ENCODE peak calls at places on chromosome 22, in six cellular contexts. One of them, this sample, is unnamed.

GRCh38 chr22:29213481-29213880 is 7.8 kb downstream of the EMID1 start:
- DNase-seq in pancreas: no peak
- DNase-seq in lower lobe of right lung: no peak
- DNase-seq in GM23338: no peak
- DNase-seq in PC-3: no peak
- DNase-seq in heart right ventricle: no peak
- DNase-seq in this sample: no peak

GRCh38 chr22:48587236-48587865 is 1240.3 kb downstream of the BRD1 start:
- DNase-seq in pancreas: no peak
- DNase-seq in lower lobe of right lung: peak
- DNase-seq in heart right ventricle: no peak
- DNase-seq in PC-3: no peak
- DNase-seq in GM23338: no peak
- DNase-seq in this sample: no peak

GRCh38 chr22:23192133-23192532 is 11.8 kb downstream of the BCR start:
- DNase-seq in GM23338: peak
- DNase-seq in heart right ventricle: no peak
- DNase-seq in pancreas: peak
- DNase-seq in PC-3: no peak
- DNase-seq in lower lobe of right lung: peak
- DNase-seq in this sample: no peak

GRCh38 chr22:48142388-48142787 is 1379.9 kb downstream of the TBC1D22A start:
- DNase-seq in heart right ventricle: no peak
- DNase-seq in PC-3: no peak
- DNase-seq in GM23338: no peak
- DNase-seq in lower lobe of right lung: no peak
- DNase-seq in pancreas: no peak
- DNase-seq in this sample: no peak

GRCh38 chr22:28034760-28035401 is 115.8 kb upstream of the PITPNB start:
- DNase-seq in GM23338: no peak
- DNase-seq in PC-3: peak
- DNase-seq in heart right ventricle: peak
- DNase-seq in lower lobe of right lung: no peak
- DNase-seq in pancreas: peak
- DNase-seq in this sample: peak

GRCh38 chr22:50705219-50705691 is 32.6 kb downstream of the SHANK3 start:
- DNase-seq in pancreas: no peak
- DNase-seq in lower lobe of right lung: peak
- DNase-seq in GM23338: peak
- DNase-seq in heart right ventricle: peak
- DNase-seq in PC-3: no peak
- DNase-seq in this sample: peak

GRCh38 chr22:17569971-17570511 is 6.7 kb downstream of the SLC25A18 start:
- DNase-seq in PC-3: peak
- DNase-seq in pancreas: no peak
- DNase-seq in lower lobe of right lung: no peak
- DNase-seq in GM23338: no peak
- DNase-seq in heart right ventricle: no peak
- DNase-seq in this sample: peak

GRCh38 chr22:41567452-41567768 is 6.6 kb downstream of the CSDC2 start:
- DNase-seq in GM23338: no peak
- DNase-seq in PC-3: no peak
- DNase-seq in heart right ventricle: no peak
- DNase-seq in pancreas: no peak
- DNase-seq in lower lobe of right lung: no peak
- DNase-seq in this sample: no peak

GRCh38 chr22:35727436-35727835 is 9.8 kb downstream of the APOL5 start:
- DNase-seq in heart right ventricle: no peak
- DNase-seq in GM23338: no peak
- DNase-seq in lower lobe of right lung: no peak
- DNase-seq in PC-3: no peak
- DNase-seq in pancreas: no peak
- DNase-seq in this sample: peak

GRCh38 chr22:40919446-40919845 is 31.7 kb upstream of the RBX1 start:
- DNase-seq in pancreas: no peak
- DNase-seq in GM23338: no peak
- DNase-seq in PC-3: no peak
- DNase-seq in heart right ventricle: no peak
- DNase-seq in lower lobe of right lung: no peak
- DNase-seq in this sample: no peak

GRCh38 chr22:24819941-24820461 is 14.0 kb downstream of the SGSM1 start:
- DNase-seq in PC-3: peak
- DNase-seq in pancreas: peak
- DNase-seq in lower lobe of right lung: peak
- DNase-seq in heart right ventricle: peak
- DNase-seq in GM23338: no peak
- DNase-seq in this sample: no peak

GRCh38 chr22:33922268-33922667 is 2.0 kb upstream of the LARGE1 start:
- DNase-seq in PC-3: no peak
- DNase-seq in pancreas: peak
- DNase-seq in heart right ventricle: no peak
- DNase-seq in lower lobe of right lung: no peak
- DNase-seq in GM23338: peak
- DNase-seq in this sample: peak

GRCh38 chr22:32564170-32565001 is 89.8 kb downstream of the FBXO7 start:
- DNase-seq in lower lobe of right lung: no peak
- DNase-seq in heart right ventricle: no peak
- DNase-seq in PC-3: no peak
- DNase-seq in GM23338: no peak
- DNase-seq in pancreas: no peak
- DNase-seq in this sample: peak

GRCh38 chr22:17717708-17718107 is 56.6 kb downstream of the BID start:
- DNase-seq in GM23338: no peak
- DNase-seq in pancreas: no peak
- DNase-seq in heart right ventricle: no peak
- DNase-seq in lower lobe of right lung: no peak
- DNase-seq in PC-3: no peak
- DNase-seq in this sample: peak

GRCh38 chr22:27751277-27752070 is 50.1 kb downstream of the MN1 start:
- DNase-seq in heart right ventricle: no peak
- DNase-seq in PC-3: no peak
- DNase-seq in pancreas: no peak
- DNase-seq in lower lobe of right lung: peak
- DNase-seq in GM23338: no peak
- DNase-seq in this sample: no peak

GRCh38 chr22:27851974-27852713 is 50.6 kb upstream of the MN1 start:
- DNase-seq in heart right ventricle: no peak
- DNase-seq in lower lobe of right lung: no peak
- DNase-seq in PC-3: no peak
- DNase-seq in pancreas: no peak
- DNase-seq in GM23338: no peak
- DNase-seq in this sample: peak

GRCh38 chr22:28017558-28017820 is 98.4 kb upstream of the PITPNB start:
- DNase-seq in heart right ventricle: no peak
- DNase-seq in GM23338: no peak
- DNase-seq in pancreas: no peak
- DNase-seq in PC-3: no peak
- DNase-seq in lower lobe of right lung: no peak
- DNase-seq in this sample: no peak

GRCh38 chr22:23012081-23012622 is 58.2 kb upstream of the GNAZ start:
- DNase-seq in heart right ventricle: no peak
- DNase-seq in pancreas: no peak
- DNase-seq in PC-3: no peak
- DNase-seq in lower lobe of right lung: no peak
- DNase-seq in GM23338: no peak
- DNase-seq in this sample: no peak

GRCh38 chr22:21967693-21968271 is 14.8 kb downstream of the TOP3B start:
- DNase-seq in heart right ventricle: no peak
- DNase-seq in pancreas: no peak
- DNase-seq in PC-3: no peak
- DNase-seq in GM23338: no peak
- DNase-seq in lower lobe of right lung: no peak
- DNase-seq in this sample: no peak

GRCh38 chr22:22396741-22397291 is 111.7 kb downstream of the ZNF280B start:
- DNase-seq in GM23338: no peak
- DNase-seq in pancreas: no peak
- DNase-seq in heart right ventricle: no peak
- DNase-seq in PC-3: no peak
- DNase-seq in lower lobe of right lung: no peak
- DNase-seq in this sample: no peak

GRCh38 chr22:17167486-17167885 is 8.4 kb upstream of the HDHD5 start:
- DNase-seq in heart right ventricle: peak
- DNase-seq in pancreas: no peak
- DNase-seq in GM23338: no peak
- DNase-seq in PC-3: no peak
- DNase-seq in lower lobe of right lung: no peak
- DNase-seq in this sample: no peak

GRCh38 chr22:23542933-23543332 is 37.2 kb downstream of the IGLL1 start:
- DNase-seq in GM23338: no peak
- DNase-seq in lower lobe of right lung: no peak
- DNase-seq in heart right ventricle: no peak
- DNase-seq in PC-3: peak
- DNase-seq in pancreas: no peak
- DNase-seq in this sample: peak

GRCh38 chr22:28186641-28187040 is 267.6 kb upstream of the PITPNB start:
- DNase-seq in heart right ventricle: no peak
- DNase-seq in lower lobe of right lung: no peak
- DNase-seq in GM23338: no peak
- DNase-seq in pancreas: no peak
- DNase-seq in PC-3: no peak
- DNase-seq in this sample: no peak

GRCh38 chr22:22691055-22691454 is 46.6 kb downstream of the GGTLC2 start:
- DNase-seq in lower lobe of right lung: no peak
- DNase-seq in PC-3: no peak
- DNase-seq in pancreas: no peak
- DNase-seq in GM23338: no peak
- DNase-seq in heart right ventricle: no peak
- DNase-seq in this sample: no peak

GRCh38 chr22:27990879-27991278 is 71.8 kb upstream of the PITPNB start:
- DNase-seq in PC-3: peak
- DNase-seq in lower lobe of right lung: peak
- DNase-seq in GM23338: peak
- DNase-seq in heart right ventricle: peak
- DNase-seq in pancreas: no peak
- DNase-seq in this sample: peak

GRCh38 chr22:27534720-27535125 is 266.8 kb downstream of the MN1 start:
- DNase-seq in heart right ventricle: no peak
- DNase-seq in GM23338: no peak
- DNase-seq in PC-3: no peak
- DNase-seq in lower lobe of right lung: no peak
- DNase-seq in pancreas: no peak
- DNase-seq in this sample: peak

GRCh38 chr22:35037089-35037488 is 28.9 kb upstream of the ISX start:
- DNase-seq in GM23338: peak
- DNase-seq in lower lobe of right lung: no peak
- DNase-seq in PC-3: peak
- DNase-seq in pancreas: no peak
- DNase-seq in heart right ventricle: no peak
- DNase-seq in this sample: no peak

GRCh38 chr22:42768385-42769035 is 47.8 kb upstream of the A4GALT start:
- DNase-seq in PC-3: no peak
- DNase-seq in pancreas: no peak
- DNase-seq in lower lobe of right lung: no peak
- DNase-seq in GM23338: no peak
- DNase-seq in heart right ventricle: no peak
- DNase-seq in this sample: no peak
- TF ChIP-seq CTCF in PC-3: no peak
- TF ChIP-seq CTCF in pancreas: no peak
- TF ChIP-seq CTCF in lower lobe of right lung: no peak
- TF ChIP-seq CTCF in GM23338: no peak
- TF ChIP-seq CTCF in heart right ventricle: no peak
- TF ChIP-seq CTCF in this sample: no peak

DNA sequence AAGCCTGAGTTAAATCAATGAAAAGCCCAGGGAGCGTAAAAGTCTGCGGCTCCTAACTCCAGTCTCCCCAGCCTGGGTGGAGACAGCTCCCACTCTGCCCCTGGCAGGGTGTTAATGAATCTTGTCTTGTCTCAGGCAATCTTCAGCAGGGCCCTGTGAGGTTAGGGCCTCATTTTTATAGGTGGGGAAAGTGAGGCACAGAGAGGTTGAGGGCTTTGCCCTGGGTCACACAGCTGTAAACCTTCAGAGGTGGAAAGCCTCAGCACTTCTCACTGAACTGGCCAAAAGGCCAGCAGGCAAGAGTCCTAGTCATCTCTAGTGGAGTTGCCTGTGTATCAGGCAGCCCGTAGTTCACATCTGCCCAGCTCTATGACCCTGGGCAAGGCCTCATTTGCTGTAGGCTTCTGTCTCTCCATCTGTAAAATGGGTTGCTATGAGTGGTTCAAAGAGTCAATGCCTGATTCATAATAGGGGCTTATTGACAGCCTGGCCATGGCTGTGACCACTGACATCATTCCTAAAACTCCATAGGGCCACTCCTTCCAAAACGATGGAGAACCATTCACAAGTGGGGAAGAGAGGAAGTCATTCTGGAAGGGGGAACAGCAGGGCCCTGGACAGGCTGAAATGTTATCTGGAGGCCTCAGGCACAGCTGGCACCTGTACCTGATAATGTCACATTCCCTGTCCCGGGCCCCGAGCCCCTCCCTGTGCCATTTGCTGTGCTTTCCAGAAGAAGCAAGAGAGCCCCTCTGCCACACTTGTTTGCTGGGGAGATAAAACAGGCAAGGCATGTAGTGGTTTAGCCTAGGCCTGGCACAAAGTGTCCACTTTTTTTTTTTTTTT is 6.0 kb downstream of the CBX7 start:
- DNase-seq in GM23338: no peak
- DNase-seq in PC-3: no peak
- DNase-seq in heart right ventricle: no peak
- DNase-seq in lower lobe of right lung: no peak
- DNase-seq in pancreas: peak
- DNase-seq in this sample: no peak
- H3K4me3 ChIP-seq in GM23338: peak
- H3K4me3 ChIP-seq in PC-3: peak
- H3K4me3 ChIP-seq in heart right ventricle: peak
- H3K4me3 ChIP-seq in lower lobe of right lung: peak
- H3K4me3 ChIP-seq in pancreas: peak
- H3K4me3 ChIP-seq in this sample: no peak

GRCh38 chr22:31399211-31400022 is at the start of gene DRG1:
- DNase-seq in heart right ventricle: peak
- DNase-seq in PC-3: peak
- DNase-seq in GM23338: peak
- DNase-seq in lower lobe of right lung: peak
- DNase-seq in pancreas: peak
- DNase-seq in this sample: peak
- TF ChIP-seq CTCF in heart right ventricle: no peak
- TF ChIP-seq CTCF in PC-3: no peak
- TF ChIP-seq CTCF in GM23338: no peak
- TF ChIP-seq CTCF in lower lobe of right lung: peak
- TF ChIP-seq CTCF in pancreas: no peak
- TF ChIP-seq CTCF in this sample: no peak

DNA sequence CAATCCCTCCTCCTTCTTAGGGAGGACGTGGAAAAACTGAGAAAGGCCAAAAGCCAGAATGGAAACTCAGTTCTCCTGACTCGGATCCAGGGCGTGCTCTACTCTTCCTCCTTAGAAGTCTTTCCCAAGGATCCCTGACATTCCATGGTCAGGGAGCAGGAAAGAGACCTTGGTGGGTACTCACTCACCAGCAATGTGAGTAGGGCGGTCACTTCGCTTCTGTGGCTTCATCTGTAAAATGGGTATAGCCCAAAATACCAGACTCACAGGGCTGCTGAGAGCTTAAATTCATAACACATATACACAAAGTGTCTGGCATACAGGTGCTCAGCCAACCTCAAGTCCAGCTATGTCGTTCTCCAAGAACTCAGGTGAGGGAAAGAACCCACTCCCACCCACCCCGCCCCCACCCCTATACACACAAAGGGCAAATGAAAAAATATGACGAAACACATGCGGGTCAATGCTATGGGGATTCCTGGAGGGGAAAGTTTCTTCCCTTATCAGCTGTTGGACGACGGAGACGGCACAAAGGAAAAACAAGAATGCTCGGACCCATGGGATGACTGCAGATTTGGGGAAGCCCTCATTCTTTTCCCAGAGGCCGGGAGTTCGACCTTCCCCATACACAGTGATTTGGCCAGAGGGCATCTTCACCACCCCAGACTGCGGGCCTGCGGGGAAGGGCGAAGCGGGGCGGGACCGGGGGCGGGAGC is 471 bp upstream of the KCTD17 start:
- DNase-seq in heart right ventricle: no peak
- DNase-seq in pancreas: no peak
- DNase-seq in lower lobe of right lung: no peak
- DNase-seq in GM23338: no peak
- DNase-seq in PC-3: no peak
- DNase-seq in this sample: no peak
- H3K4me3 ChIP-seq in heart right ventricle: peak
- H3K4me3 ChIP-seq in pancreas: peak
- H3K4me3 ChIP-seq in lower lobe of right lung: peak
- H3K4me3 ChIP-seq in GM23338: peak
- H3K4me3 ChIP-seq in PC-3: peak
- H3K4me3 ChIP-seq in this sample: peak